ENCODE peak calls at places on chromosomes 7 and 10, in five cellular contexts. K is activated CD4-positive, alpha-beta T cell treated with anti-CD3 and anti-CD28 coated beads, Interleukin-2, amount 10 ng/mL, durations not matched to agents 7 days and 5 days; F is memory B cell; L is AG04449; V is lower leg skin. Z is an unnamed sample.

GRCh38 chr7:38681882-38682281 is 50.7 kb upstream of the AMPH start:
- DNase-seq in K (no peak), F (no peak), L (no peak), V (no peak), Z (no peak)

GRCh38 chr7:28867181-28867580 is 90.9 kb downstream of the TRIL start:
- DNase-seq in K (no peak), F (no peak), L (no peak), V (no peak), Z (no peak)

GRCh38 chr10:60962946-60963345 is 19.0 kb upstream of the RHOBTB1 start:
- DNase-seq in K (no peak), F (no peak), L (no peak), V (no peak), Z (no peak)

GRCh38 chr7:44073664-44074348 is 8.4 kb upstream of the PGAM2 start:
- DNase-seq in K (no peak), F (peak; percentile 80), L (no peak), V (peak; percentile 72), Z (peak; percentile 80)

GRCh38 chr7:100033526-100033925 is 16.0 kb upstream of the ZSCAN21 start:
- DNase-seq in K (no peak), F (no peak), L (no peak), V (no peak), Z (no peak)

GRCh38 chr10:31318382-31318853 is 598 bp upstream of the ZEB1 start:
- DNase-seq in K (peak; percentile 78), F (peak; percentile 79), L (no peak), V (peak; percentile 61), Z (no peak)

GRCh38 chr10:104557966-104558365 is 83.1 kb upstream of the SORCS3 start:
- DNase-seq in K (no peak), F (no peak), L (no peak), V (no peak), Z (no peak)

GRCh38 chr10:124341768-124342135 is 77.0 kb downstream of the OAT start:
- DNase-seq in K (no peak), F (no peak), L (no peak), V (no peak), Z (peak; percentile 52)

GRCh38 chr7:98613601-98614425 is 3.3 kb upstream of the NPTX2 start:
- DNase-seq in K (peak; percentile 36), F (no peak), L (no peak), V (no peak), Z (peak; percentile 26)

GRCh38 chr10:87695074-87695473 is 35.4 kb downstream of the PAPSS2 start:
- DNase-seq in K (no peak), F (no peak), L (no peak), V (no peak), Z (no peak)

GRCh38 chr7:25945181-25945580 is 206.8 kb upstream of the NFE2L3 start:
- DNase-seq in K (no peak), F (no peak), L (no peak), V (no peak), Z (no peak)

GRCh38 chr7:83824214-83824613 is 175.3 kb upstream of the SEMA3E start:
- DNase-seq in K (no peak), F (no peak), L (no peak), V (no peak), Z (no peak)

GRCh38 chr10:96863922-96864543 is 31.9 kb downstream of the LCOR start:
- DNase-seq in K (no peak), F (no peak), L (no peak), V (no peak), Z (no peak)

GRCh38 chr7:3154881-3155494 is 111.3 kb upstream of the CARD11 start:
- DNase-seq in K (peak; percentile 76), F (peak; percentile 63), L (no peak), V (no peak), Z (peak; percentile 80)

GRCh38 chr7:91379246-91379645 is 115.0 kb downstream of the FZD1 start:
- DNase-seq in K (no peak), F (no peak), L (no peak), V (no peak), Z (no peak)

GRCh38 chr7:6228865-6229264 is 43.6 kb downstream of the CYTH3 start:
- DNase-seq in K (no peak), F (peak; percentile 21), L (no peak), V (no peak), Z (no peak)

GRCh38 chr10:102963237-102963886 is 45.3 kb downstream of the CNNM2 start:
- DNase-seq in K (no peak), F (no peak), L (no peak), V (no peak), Z (no peak)

Z was measured in activated CD8-positive, alpha-beta T cell treated with anti-CD3 and anti-CD28 coated beads, Interleukin-2, amount 10 ng/mL, durations not matched to agents 7 days and 5 days.